ENCODE peak calls at places on chromosomes 5 and 9, in seven cellular contexts. One of them, this sample, is unnamed.

GRCh38 chr9:74493512-74493911 is 3.6 kb upstream of the RORB start:
- DNase-seq in WERI-Rb-1: no peak
- DNase-seq in psoas muscle: no peak
- DNase-seq in kidney: no peak
- DNase-seq in OCI-LY7: no peak
- DNase-seq in heart left ventricle: no peak
- DNase-seq in colonic mucosa: no peak
- DNase-seq in this sample: no peak

GRCh38 chr5:160550075-160550474 is 128.4 kb downstream of the PTTG1 start:
- DNase-seq in OCI-LY7: no peak
- DNase-seq in colonic mucosa: no peak
- DNase-seq in heart left ventricle: no peak
- DNase-seq in kidney: no peak
- DNase-seq in psoas muscle: no peak
- DNase-seq in WERI-Rb-1: no peak
- DNase-seq in this sample: no peak

GRCh38 chr5:31895199-31895598 is 256.3 kb downstream of the PDZD2 start:
- DNase-seq in psoas muscle: no peak
- DNase-seq in heart left ventricle: no peak
- DNase-seq in colonic mucosa: no peak
- DNase-seq in OCI-LY7: no peak
- DNase-seq in WERI-Rb-1: no peak
- DNase-seq in kidney: no peak
- DNase-seq in this sample: no peak

GRCh38 chr5:10524376-10525123 is 39.3 kb upstream of the ANKRD33B start:
- DNase-seq in OCI-LY7: no peak
- DNase-seq in psoas muscle: peak; percentile 81
- DNase-seq in colonic mucosa: no peak
- DNase-seq in heart left ventricle: no peak
- DNase-seq in kidney: no peak
- DNase-seq in WERI-Rb-1: peak; percentile 99
- DNase-seq in this sample: no peak

GRCh38 chr5:91706785-91707520 is 323.8 kb upstream of the ARRDC3 start:
- DNase-seq in psoas muscle: no peak
- DNase-seq in colonic mucosa: no peak
- DNase-seq in kidney: no peak
- DNase-seq in WERI-Rb-1: no peak
- DNase-seq in heart left ventricle: no peak
- DNase-seq in OCI-LY7: no peak
- DNase-seq in this sample: no peak

GRCh38 chr9:91958179-91958578 is 8.2 kb upstream of the ROR2 start:
- DNase-seq in heart left ventricle: no peak
- DNase-seq in kidney: no peak
- DNase-seq in psoas muscle: no peak
- DNase-seq in colonic mucosa: no peak
- DNase-seq in WERI-Rb-1: no peak
- DNase-seq in OCI-LY7: no peak
- DNase-seq in this sample: no peak

GRCh38 chr9:78521680-78522079 is 224.8 kb downstream of the PSAT1 start:
- DNase-seq in kidney: no peak
- DNase-seq in OCI-LY7: no peak
- DNase-seq in psoas muscle: no peak
- DNase-seq in WERI-Rb-1: no peak
- DNase-seq in heart left ventricle: no peak
- DNase-seq in colonic mucosa: no peak
- DNase-seq in this sample: no peak

GRCh38 chr5:37792976-37793328 is 46.9 kb downstream of the GDNF start:
- DNase-seq in WERI-Rb-1: no peak
- DNase-seq in colonic mucosa: no peak
- DNase-seq in kidney: no peak
- DNase-seq in heart left ventricle: no peak
- DNase-seq in psoas muscle: no peak
- DNase-seq in OCI-LY7: no peak
- DNase-seq in this sample: no peak

GRCh38 chr5:8884029-8884428 is 661.8 kb downstream of the SEMA5A start:
- DNase-seq in kidney: no peak
- DNase-seq in OCI-LY7: no peak
- DNase-seq in colonic mucosa: no peak
- DNase-seq in heart left ventricle: no peak
- DNase-seq in WERI-Rb-1: no peak
- DNase-seq in psoas muscle: no peak
- DNase-seq in this sample: no peak

GRCh38 chr9:121050128-121050988 is at the start of gene C5:
- DNase-seq in heart left ventricle: no peak
- DNase-seq in psoas muscle: no peak
- DNase-seq in WERI-Rb-1: no peak
- DNase-seq in kidney: no peak
- DNase-seq in colonic mucosa: no peak
- DNase-seq in OCI-LY7: no peak
- DNase-seq in this sample: peak; percentile 24

GRCh38 chr5:121325930-121326329 is 525.8 kb upstream of the FTMT start:
- DNase-seq in colonic mucosa: no peak
- DNase-seq in WERI-Rb-1: no peak
- DNase-seq in psoas muscle: no peak
- DNase-seq in kidney: no peak
- DNase-seq in heart left ventricle: no peak
- DNase-seq in OCI-LY7: no peak
- DNase-seq in this sample: no peak

GRCh38 chr9:438066-438465 is 223.4 kb downstream of the DOCK8 start:
- DNase-seq in colonic mucosa: no peak
- DNase-seq in psoas muscle: no peak
- DNase-seq in heart left ventricle: no peak
- DNase-seq in kidney: no peak
- DNase-seq in OCI-LY7: no peak
- DNase-seq in WERI-Rb-1: no peak
- DNase-seq in this sample: no peak

GRCh38 chr9:35791321-35791921 is at the start of gene NPR2:
- DNase-seq in WERI-Rb-1: no peak
- DNase-seq in colonic mucosa: no peak
- DNase-seq in psoas muscle: peak; percentile 77
- DNase-seq in OCI-LY7: no peak
- DNase-seq in kidney: peak; percentile 86
- DNase-seq in heart left ventricle: peak; percentile 62
- DNase-seq in this sample: no peak

GRCh38 chr9:36023260-36024048 is 13.3 kb upstream of the RECK start:
- DNase-seq in colonic mucosa: peak; percentile 81
- DNase-seq in OCI-LY7: peak; percentile 76
- DNase-seq in WERI-Rb-1: peak; percentile 73
- DNase-seq in psoas muscle: peak; percentile 64
- DNase-seq in kidney: no peak
- DNase-seq in heart left ventricle: peak; percentile 51
- DNase-seq in this sample: peak; percentile 76

GRCh38 chr5:139104577-139105271 is 93.4 kb downstream of the SIL1 start:
- DNase-seq in OCI-LY7: no peak
- DNase-seq in heart left ventricle: peak; percentile 64
- DNase-seq in psoas muscle: peak; percentile 83
- DNase-seq in kidney: peak; percentile 78
- DNase-seq in colonic mucosa: peak; percentile 40
- DNase-seq in WERI-Rb-1: peak; percentile 43
- DNase-seq in this sample: no peak

GRCh38 chr9:69818946-69819345 is 1.7 kb upstream of the CFAP95 start:
- DNase-seq in colonic mucosa: no peak
- DNase-seq in OCI-LY7: no peak
- DNase-seq in WERI-Rb-1: no peak
- DNase-seq in psoas muscle: no peak
- DNase-seq in heart left ventricle: no peak
- DNase-seq in kidney: no peak
- DNase-seq in this sample: no peak

GRCh38 chr9:90069107-90069506 is 464.3 kb downstream of the GADD45G start:
- DNase-seq in colonic mucosa: no peak
- DNase-seq in OCI-LY7: no peak
- DNase-seq in kidney: no peak
- DNase-seq in heart left ventricle: no peak
- DNase-seq in WERI-Rb-1: no peak
- DNase-seq in psoas muscle: no peak
- DNase-seq in this sample: no peak

GRCh38 chr5:32283539-32284377 is 29.0 kb downstream of the MTMR12 start:
- DNase-seq in kidney: no peak
- DNase-seq in heart left ventricle: no peak
- DNase-seq in colonic mucosa: no peak
- DNase-seq in WERI-Rb-1: no peak
- DNase-seq in psoas muscle: no peak
- DNase-seq in OCI-LY7: no peak
- DNase-seq in this sample: no peak

GRCh38 chr9:82091610-82092009 is 103.0 kb downstream of the SPATA31D1 start:
- DNase-seq in OCI-LY7: peak; percentile 70
- DNase-seq in kidney: no peak
- DNase-seq in psoas muscle: no peak
- DNase-seq in WERI-Rb-1: no peak
- DNase-seq in colonic mucosa: no peak
- DNase-seq in heart left ventricle: no peak
- DNase-seq in this sample: no peak

GRCh38 chr5:151327585-151327984 is 19.8 kb downstream of the SLC36A2 start:
- DNase-seq in heart left ventricle: no peak
- DNase-seq in colonic mucosa: no peak
- DNase-seq in psoas muscle: no peak
- DNase-seq in WERI-Rb-1: no peak
- DNase-seq in OCI-LY7: no peak
- DNase-seq in kidney: no peak
- DNase-seq in this sample: no peak

GRCh38 chr5:6686916-6687409 is 26.3 kb upstream of the TENT4A start:
- DNase-seq in kidney: no peak
- DNase-seq in OCI-LY7: no peak
- DNase-seq in psoas muscle: no peak
- DNase-seq in WERI-Rb-1: no peak
- DNase-seq in heart left ventricle: no peak
- DNase-seq in colonic mucosa: no peak
- DNase-seq in this sample: no peak

GRCh38 chr9:23590601-23591000 is 235.4 kb downstream of the ELAVL2 start:
- DNase-seq in kidney: no peak
- DNase-seq in psoas muscle: no peak
- DNase-seq in OCI-LY7: no peak
- DNase-seq in colonic mucosa: no peak
- DNase-seq in heart left ventricle: no peak
- DNase-seq in WERI-Rb-1: no peak
- DNase-seq in this sample: no peak

GRCh38 chr5:169753795-169754194 is 116.7 kb downstream of the DOCK2 start:
- DNase-seq in heart left ventricle: no peak
- DNase-seq in psoas muscle: no peak
- DNase-seq in kidney: no peak
- DNase-seq in colonic mucosa: no peak
- DNase-seq in OCI-LY7: no peak
- DNase-seq in WERI-Rb-1: no peak
- DNase-seq in this sample: no peak

DNA sequence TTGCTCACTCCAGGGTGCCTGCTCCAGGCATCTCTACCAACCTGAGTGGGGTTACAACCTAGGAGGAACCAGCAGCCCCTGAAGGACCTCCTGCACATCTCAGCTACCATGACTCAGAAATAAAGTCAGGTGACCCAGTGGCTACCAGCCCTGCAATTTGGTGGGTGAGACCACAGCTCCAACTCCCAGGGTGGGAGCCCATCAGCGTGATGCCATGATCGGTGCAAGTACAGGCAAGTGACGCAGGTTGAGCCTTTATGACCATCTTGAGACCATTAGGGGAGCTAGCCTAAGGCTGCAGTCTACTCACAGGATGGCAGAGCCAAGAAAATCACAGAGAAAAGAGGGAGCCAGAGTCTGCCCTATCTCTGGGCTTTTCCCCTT is 8.6 kb downstream of the SEPTIN8 start:
- DNase-seq in heart left ventricle: no peak
- DNase-seq in psoas muscle: no peak
- DNase-seq in WERI-Rb-1: no peak
- DNase-seq in colonic mucosa: no peak
- DNase-seq in kidney: no peak
- DNase-seq in OCI-LY7: no peak
- DNase-seq in this sample: no peak
- H3K36me3 ChIP-seq in heart left ventricle: no peaks in the 10 kb centered on the region
- H3K36me3 ChIP-seq in psoas muscle: peaks cover 18% of the 10 kb centered on the region
- H3K36me3 ChIP-seq in WERI-Rb-1: peaks cover 17% of the 10 kb centered on the region
- H3K36me3 ChIP-seq in colonic mucosa: no peaks in the 10 kb centered on the region
- H3K36me3 ChIP-seq in kidney: peaks cover 13% of the 10 kb centered on the region
- H3K36me3 ChIP-seq in OCI-LY7: no peaks in the 10 kb centered on the region
- H3K36me3 ChIP-seq in this sample: peaks cover 2% of the 10 kb centered on the region

DNA sequence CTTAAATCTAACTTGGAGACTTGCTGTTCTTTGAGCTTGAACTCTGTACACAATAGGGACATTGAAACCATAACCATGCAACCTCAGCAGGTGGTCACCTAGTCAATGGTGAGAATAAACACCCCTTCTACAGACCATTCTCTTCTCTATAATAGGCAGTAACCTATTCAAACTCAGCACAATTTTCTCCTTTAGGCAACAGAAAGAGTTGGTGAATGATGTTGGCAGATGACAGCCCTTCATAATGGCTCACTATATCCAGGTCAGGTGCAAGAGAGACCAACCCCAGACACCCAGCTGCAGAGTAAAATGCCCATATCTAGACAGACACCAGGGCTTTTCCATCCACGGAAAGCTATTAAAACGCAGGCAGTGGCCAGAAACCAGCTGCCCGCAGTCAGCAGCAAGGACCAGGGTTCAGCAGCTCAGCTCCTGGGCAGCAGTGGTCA is 106.7 kb downstream of the SERINC5 start:
- DNase-seq in kidney: no peak
- DNase-seq in heart left ventricle: no peak
- DNase-seq in OCI-LY7: no peak
- DNase-seq in colonic mucosa: no peak
- DNase-seq in WERI-Rb-1: no peak
- DNase-seq in psoas muscle: no peak
- DNase-seq in this sample: no peak
- H3K36me3 ChIP-seq in kidney: no peaks in the 10 kb centered on the region
- H3K36me3 ChIP-seq in heart left ventricle: no peaks in the 10 kb centered on the region
- H3K36me3 ChIP-seq in OCI-LY7: peaks cover 93% of the 10 kb centered on the region
- H3K36me3 ChIP-seq in colonic mucosa: peaks cover 8% of the 10 kb centered on the region
- H3K36me3 ChIP-seq in WERI-Rb-1: no peaks in the 10 kb centered on the region
- H3K36me3 ChIP-seq in psoas muscle: peaks cover 13% of the 10 kb centered on the region
- H3K36me3 ChIP-seq in this sample: peaks cover 14% of the 10 kb centered on the region

DNA sequence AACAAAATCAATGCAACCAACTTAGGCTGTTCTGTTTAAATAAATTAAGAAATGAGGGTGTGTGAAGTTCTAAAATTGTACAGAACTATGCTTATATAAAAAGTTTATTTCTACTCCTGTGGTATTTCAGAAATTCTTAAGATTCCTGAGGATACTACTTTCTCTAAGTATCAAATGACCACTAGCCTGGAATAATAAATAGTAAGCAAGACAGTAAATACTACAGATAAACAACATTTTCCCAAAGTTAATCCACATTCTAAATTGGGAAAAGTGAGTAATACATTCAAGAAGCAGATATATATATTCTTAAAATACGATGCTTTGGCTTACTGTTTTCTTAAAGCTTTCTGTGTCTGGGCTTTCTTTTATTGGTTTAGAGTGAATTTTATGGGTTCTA is 29.5 kb downstream of the CCNH start:
- DNase-seq in heart left ventricle: no peak
- DNase-seq in kidney: no peak
- DNase-seq in colonic mucosa: no peak
- DNase-seq in OCI-LY7: no peak
- DNase-seq in psoas muscle: no peak
- DNase-seq in WERI-Rb-1: no peak
- DNase-seq in this sample: no peak
- H3K36me3 ChIP-seq in heart left ventricle: no peaks in the 10 kb centered on the region
- H3K36me3 ChIP-seq in kidney: peaks cover 13% of the 10 kb centered on the region
- H3K36me3 ChIP-seq in colonic mucosa: no peaks in the 10 kb centered on the region
- H3K36me3 ChIP-seq in OCI-LY7: peaks cover 100% of the 10 kb centered on the region
- H3K36me3 ChIP-seq in psoas muscle: peaks cover 92% of the 10 kb centered on the region
- H3K36me3 ChIP-seq in WERI-Rb-1: peaks cover 62% of the 10 kb centered on the region
- H3K36me3 ChIP-seq in this sample: no peaks in the 10 kb centered on the region

DNA sequence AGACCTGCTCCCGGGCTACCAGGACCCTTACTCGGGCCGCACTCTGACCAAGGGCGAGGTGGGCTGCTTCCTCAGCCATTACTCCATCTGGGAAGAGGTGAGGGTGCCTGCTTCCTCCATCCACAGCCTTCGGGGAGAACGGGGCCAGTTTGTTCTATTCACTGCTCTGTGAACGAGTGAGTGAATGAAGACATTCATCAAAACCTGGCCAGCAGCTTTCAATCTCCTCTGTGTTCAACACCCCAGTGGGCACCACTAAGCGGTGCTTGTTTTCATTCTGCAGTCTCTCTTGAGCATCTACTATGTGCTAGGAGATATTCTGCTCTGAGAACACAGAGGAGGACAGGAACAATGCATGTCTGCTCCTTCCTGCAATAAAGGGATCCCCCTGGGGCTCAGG is 10.6 kb downstream of the CERCAM start:
- DNase-seq in kidney: no peak
- DNase-seq in WERI-Rb-1: no peak
- DNase-seq in psoas muscle: no peak
- DNase-seq in OCI-LY7: no peak
- DNase-seq in heart left ventricle: no peak
- DNase-seq in colonic mucosa: no peak
- DNase-seq in this sample: no peak
- H3K36me3 ChIP-seq in kidney: no peaks in the 10 kb centered on the region
- H3K36me3 ChIP-seq in WERI-Rb-1: peaks cover 38% of the 10 kb centered on the region
- H3K36me3 ChIP-seq in psoas muscle: no peaks in the 10 kb centered on the region
- H3K36me3 ChIP-seq in OCI-LY7: no peaks in the 10 kb centered on the region
- H3K36me3 ChIP-seq in heart left ventricle: no peaks in the 10 kb centered on the region
- H3K36me3 ChIP-seq in colonic mucosa: no peaks in the 10 kb centered on the region
- H3K36me3 ChIP-seq in this sample: no peaks in the 10 kb centered on the region